ENCODE peak calls at places on chromosomes 13 and 19, in four cellular contexts. F, D, V and B are unnamed samples.
A peak's percentile ranks its signal among the peaks of the same experiment; 100 is the strongest.

GRCh38 chr13:31037351-31037750 is 104.9 kb downstream of the TEX26 start:
- DNase-seq in F (no peak), D (no peak), V (no peak), B (no peak)

GRCh38 chr13:64165826-64166225 is 2750.2 kb upstream of the PCDH20 start:
- DNase-seq in F (no peak), D (no peak), V (no peak), B (no peak)

GRCh38 chr19:51472607-51473006 is 5.7 kb upstream of the CEACAM18 start:
- DNase-seq in F (no peak), D (no peak), V (no peak), B (no peak)

GRCh38 chr13:76820759-76821158 is 65.4 kb downstream of the KCTD12 start:
- DNase-seq in F (no peak), D (no peak), V (no peak), B (no peak)

GRCh38 chr13:99067160-99067985 is 89.5 kb upstream of the DOCK9 start:
- DNase-seq in F (peak; percentile 73), D (no peak), V (no peak), B (no peak)

GRCh38 chr13:49517461-49517860 is 21.7 kb downstream of the PHF11 start:
- DNase-seq in F (no peak), D (no peak), V (no peak), B (no peak)

GRCh38 chr19:6593651-6594416 is 2.9 kb upstream of the CD70 start:
- DNase-seq in F (no peak), D (no peak), V (peak; percentile 28), B (peak; percentile 40)

GRCh38 chr19:10173527-10173926 is 21.2 kb downstream of the DNMT1 start:
- DNase-seq in F (no peak), D (no peak), V (no peak), B (no peak)

GRCh38 chr19:4310247-4311121 is 6.1 kb downstream of the FSD1 start:
- DNase-seq in F (no peak), D (no peak), V (no peak), B (no peak)

GRCh38 chr19:35032356-35032865 is 2.1 kb downstream of the SCN1B start:
- DNase-seq in F (no peak), D (no peak), V (no peak), B (no peak)

GRCh38 chr13:20448470-20448869 is 77.2 kb downstream of the CRYL1 start:
- DNase-seq in F (no peak), D (no peak), V (no peak), B (no peak)

GRCh38 chr19:23403581-23404324 is 8.5 kb upstream of the ZNF91 start:
- DNase-seq in F (no peak), D (no peak), V (no peak), B (no peak)

GRCh38 chr13:23766199-23766771 is 122.9 kb downstream of the MIPEP start:
- DNase-seq in F (no peak), D (no peak), V (no peak), B (no peak)

GRCh38 chr13:35720690-35721554 is 244.4 kb upstream of the MAB21L1 start:
- DNase-seq in F (peak; percentile 51), D (no peak), V (peak; percentile 41), B (peak; percentile 61)

GRCh38 chr19:47305309-47305751 is 4.3 kb upstream of the C5AR1 start:
- DNase-seq in F (peak; percentile 86), D (peak; percentile 13), V (peak; percentile 48), B (peak; percentile 60)

GRCh38 chr19:43316591-43317319 is 36.7 kb upstream of the CD177 start:
- DNase-seq in F (no peak), D (no peak), V (no peak), B (no peak)

GRCh38 chr19:6423499-6424189 is 967 bp downstream of the KHSRP start:
- DNase-seq in F (peak; percentile 37), D (no peak), V (peak; percentile 55), B (peak; percentile 75)

GRCh38 chr19:45514376-45515051 is 7.2 kb downstream of the VASP start:
- DNase-seq in F (no peak), D (no peak), V (no peak), B (peak; percentile 30)

GRCh38 chr19:4456566-4456842 is 1.1 kb downstream of the UBXN6 start:
- DNase-seq in F (peak; percentile 64), D (peak; percentile 23), V (no peak), B (no peak)

GRCh38 chr13:48403151-48403631 is 9.7 kb downstream of the LPAR6 start:
- DNase-seq in F (no peak), D (no peak), V (peak; percentile 49), B (peak; percentile 16)

GRCh38 chr13:34462843-34463242 is 479.2 kb upstream of the NBEA start:
- DNase-seq in F (peak; percentile 72), D (no peak), V (no peak), B (no peak)

GRCh38 chr19:19409235-19410030 is 4.0 kb downstream of the GATAD2A start:
- DNase-seq in F (no peak), D (no peak), V (no peak), B (no peak)

GRCh38 chr19:19964416-19964815 is 63.7 kb downstream of the ZNF93 start:
- DNase-seq in F (no peak), D (no peak), V (no peak), B (no peak)

GRCh38 chr19:29293736-29294342 is 80.9 kb upstream of the UQCRFS1 start:
- DNase-seq in F (no peak), D (no peak), V (no peak), B (no peak)

GRCh38 chr13:113117956-113118327 is 4.7 kb upstream of the F10 start:
- DNase-seq in F (no peak), D (no peak), V (no peak), B (no peak)

GRCh38 chr13:111217661-111218060 is 102.6 kb downstream of the ARHGEF7 start:
- DNase-seq in F (no peak), D (no peak), V (no peak), B (no peak)

GRCh38 chr19:38266981-38267597 is 2.7 kb downstream of the SPINT2 start:
- DNase-seq in F (peak; percentile 53), D (no peak), V (no peak), B (no peak)

GRCh38 chr13:37656247-37656940 is 57.8 kb upstream of the POSTN start:
- DNase-seq in F (peak; percentile 95), D (no peak), V (no peak), B (no peak)